ENCODE peak calls at places on chromosomes 5 and 9, in six cellular contexts. One of them, this sample, is unnamed.

GRCh38 chr5:41371741-41372140 is 138.7 kb downstream of the PLCXD3 start:
- DNase-seq in ELR: peak
- DNase-seq in fibroblast of pulmonary artery: peak
- DNase-seq in NCI-H1092 treated with DMSO at 0.1 percent for 48 hours: no peak
- DNase-seq in iPS-NIHi11: no peak
- DNase-seq in ovary: no peak
- DNase-seq in this sample: peak

GRCh38 chr5:79001471-79001870 is 16.4 kb upstream of the ARSB start:
- DNase-seq in ELR: peak
- DNase-seq in fibroblast of pulmonary artery: no peak
- DNase-seq in NCI-H1092 treated with DMSO at 0.1 percent for 48 hours: no peak
- DNase-seq in iPS-NIHi11: no peak
- DNase-seq in ovary: no peak
- DNase-seq in this sample: no peak

GRCh38 chr5:112569596-112569995 is 150.5 kb upstream of the EPB41L4A start:
- DNase-seq in ELR: no peak
- DNase-seq in fibroblast of pulmonary artery: no peak
- DNase-seq in NCI-H1092 treated with DMSO at 0.1 percent for 48 hours: no peak
- DNase-seq in iPS-NIHi11: no peak
- DNase-seq in ovary: no peak
- DNase-seq in this sample: no peak

GRCh38 chr9:8745347-8745746 is 945.8 kb upstream of the DMAC1 start:
- DNase-seq in ELR: no peak
- DNase-seq in fibroblast of pulmonary artery: no peak
- DNase-seq in NCI-H1092 treated with DMSO at 0.1 percent for 48 hours: no peak
- DNase-seq in iPS-NIHi11: no peak
- DNase-seq in ovary: no peak
- DNase-seq in this sample: no peak

GRCh38 chr9:131043646-131044045 is 34.7 kb downstream of the LAMC3 start:
- DNase-seq in ELR: no peak
- DNase-seq in fibroblast of pulmonary artery: no peak
- DNase-seq in NCI-H1092 treated with DMSO at 0.1 percent for 48 hours: no peak
- DNase-seq in iPS-NIHi11: no peak
- DNase-seq in ovary: no peak
- DNase-seq in this sample: no peak

GRCh38 chr5:87686975-87687374 is 274.2 kb upstream of the CCNH start:
- DNase-seq in ELR: no peak
- DNase-seq in fibroblast of pulmonary artery: no peak
- DNase-seq in NCI-H1092 treated with DMSO at 0.1 percent for 48 hours: no peak
- DNase-seq in iPS-NIHi11: no peak
- DNase-seq in ovary: no peak
- DNase-seq in this sample: no peak

GRCh38 chr5:74622944-74623343 is 17.6 kb downstream of the ENC1 start:
- DNase-seq in ELR: no peak
- DNase-seq in fibroblast of pulmonary artery: no peak
- DNase-seq in NCI-H1092 treated with DMSO at 0.1 percent for 48 hours: no peak
- DNase-seq in iPS-NIHi11: no peak
- DNase-seq in ovary: no peak
- DNase-seq in this sample: no peak

GRCh38 chr5:169875091-169875727 is 105.1 kb downstream of the INSYN2B start:
- DNase-seq in ELR: no peak
- DNase-seq in fibroblast of pulmonary artery: peak
- DNase-seq in NCI-H1092 treated with DMSO at 0.1 percent for 48 hours: no peak
- DNase-seq in iPS-NIHi11: no peak
- DNase-seq in ovary: peak
- DNase-seq in this sample: peak

GRCh38 chr5:431001-431710 is 11.8 kb upstream of the EXOC3 start:
- DNase-seq in ELR: peak
- DNase-seq in fibroblast of pulmonary artery: peak
- DNase-seq in NCI-H1092 treated with DMSO at 0.1 percent for 48 hours: no peak
- DNase-seq in iPS-NIHi11: peak
- DNase-seq in ovary: no peak
- DNase-seq in this sample: peak

GRCh38 chr9:99488109-99489042 is 266.3 kb downstream of the SEC61B start:
- DNase-seq in ELR: no peak
- DNase-seq in fibroblast of pulmonary artery: no peak
- DNase-seq in NCI-H1092 treated with DMSO at 0.1 percent for 48 hours: no peak
- DNase-seq in iPS-NIHi11: peak
- DNase-seq in ovary: no peak
- DNase-seq in this sample: no peak

GRCh38 chr5:94884294-94884693 is 265.8 kb downstream of the SLF1 start:
- DNase-seq in ELR: no peak
- DNase-seq in fibroblast of pulmonary artery: no peak
- DNase-seq in NCI-H1092 treated with DMSO at 0.1 percent for 48 hours: no peak
- DNase-seq in iPS-NIHi11: peak
- DNase-seq in ovary: no peak
- DNase-seq in this sample: peak

GRCh38 chr5:159022178-159022556 is 77.5 kb downstream of the EBF1 start:
- DNase-seq in ELR: peak
- DNase-seq in fibroblast of pulmonary artery: peak
- DNase-seq in NCI-H1092 treated with DMSO at 0.1 percent for 48 hours: no peak
- DNase-seq in iPS-NIHi11: no peak
- DNase-seq in ovary: peak
- DNase-seq in this sample: peak

GRCh38 chr5:57627661-57628060 is 145.1 kb upstream of the ACTBL2 start:
- DNase-seq in ELR: no peak
- DNase-seq in fibroblast of pulmonary artery: no peak
- DNase-seq in NCI-H1092 treated with DMSO at 0.1 percent for 48 hours: no peak
- DNase-seq in iPS-NIHi11: no peak
- DNase-seq in ovary: no peak
- DNase-seq in this sample: no peak

This sample was measured in fibroblast of villous mesenchyme.